ENCODE peak calls at places on chromosomes 3 and 15, in five cellular contexts. U, S, J, M and Y are unnamed samples. For H3K36me3 and H3K27me3, the result is how much of the 10 kb centered on the place peaks cover.

GRCh38 chr15:49620174-49620573 is 444 bp downstream of the FAM227B start:
- DNase-seq in U (no peak), S (no peak), J (no peak), M (no peak), Y (no peak)

GRCh38 chr3:99515-99914 is 97.0 kb upstream of the CHL1 start:
- DNase-seq in U (no peak), S (no peak), J (no peak), M (no peak), Y (no peak)

GRCh38 chr3:105334138-105334882 is 32.4 kb upstream of the ALCAM start:
- DNase-seq in U (no peak), S (no peak), J (no peak), M (no peak), Y (no peak)

GRCh38 chr3:11739123-11739522 is 95.4 kb upstream of the VGLL4 start:
- DNase-seq in U (no peak), S (no peak), J (no peak), M (no peak), Y (no peak)

GRCh38 chr3:195727596-195728195 is 6.9 kb downstream of the MUC20 start:
- DNase-seq in U (no peak), S (no peak), J (no peak), M (no peak), Y (no peak)

GRCh38 chr3:15681668-15682067 is 80.1 kb downstream of the BTD start:
- DNase-seq in U (no peak), S (no peak), J (no peak), M (no peak), Y (no peak)

GRCh38 chr3:194205675-194206133 is 69.8 kb downstream of the HES1 start:
- DNase-seq in U (no peak), S (no peak), J (no peak), M (no peak), Y (no peak)

GRCh38 chr3:120284702-120285507 is at the start of gene GPR156:
- DNase-seq in U (no peak), S (no peak), J (no peak), M (no peak), Y (no peak)

GRCh38 chr3:16415911-16416310 is 97.6 kb downstream of the RFTN1 start:
- DNase-seq in U (no peak), S (no peak), J (no peak), M (no peak), Y (no peak)

GRCh38 chr15:66504563-66505429 is at the start of the genes RPL4 and ZWILCH:
- DNase-seq in U (peak), S (peak), J (peak), M (peak), Y (peak)

GRCh38 chr3:36653095-36653494 is 111.3 kb downstream of the DCLK3 start:
- DNase-seq in U (no peak), S (peak), J (no peak), M (no peak), Y (no peak)

GRCh38 chr3:191376742-191377141 is 46.4 kb upstream of the UTS2B start:
- DNase-seq in U (peak), S (peak), J (no peak), M (no peak), Y (no peak)

GRCh38 chr3:95588473-95588872 is 1225.9 kb upstream of the EPHA6 start:
- DNase-seq in U (no peak), S (no peak), J (no peak), M (no peak), Y (no peak)

GRCh38 chr15:59691194-59691805 is 2.2 kb upstream of the BNIP2 start:
- DNase-seq in U (no peak), S (peak), J (no peak), M (no peak), Y (no peak)

GRCh38 chr3:128009952-128010846 is 42.0 kb upstream of the SEC61A1 start:
- DNase-seq in U (peak), S (no peak), J (no peak), M (no peak), Y (no peak)

GRCh38 chr3:195030791-195031321 is 240.1 kb downstream of the XXYLT1 start:
- DNase-seq in U (no peak), S (peak), J (no peak), M (no peak), Y (no peak)

GRCh38 chr3:52190294-52190841 is 7.6 kb upstream of the ALAS1 start:
- DNase-seq in U (no peak), S (no peak), J (no peak), M (peak), Y (no peak)

GRCh38 chr3:185646382-185647133 is 60.5 kb downstream of the SENP2 start:
- DNase-seq in U (no peak), S (no peak), J (no peak), M (no peak), Y (no peak)

GRCh38 chr3:185647880-185648210 is 61.8 kb downstream of the SENP2 start:
- DNase-seq in U (no peak), S (no peak), J (no peak), M (no peak), Y (no peak)

GRCh38 chr3:185647134-185647879 is 61.2 kb downstream of the SENP2 start:
- DNase-seq in U (no peak), S (no peak), J (no peak), M (no peak), Y (no peak)

GRCh38 chr3:185648396-185648795 is 62.3 kb downstream of the SENP2 start:
- DNase-seq in U (no peak), S (no peak), J (no peak), M (no peak), Y (no peak)

DNA sequence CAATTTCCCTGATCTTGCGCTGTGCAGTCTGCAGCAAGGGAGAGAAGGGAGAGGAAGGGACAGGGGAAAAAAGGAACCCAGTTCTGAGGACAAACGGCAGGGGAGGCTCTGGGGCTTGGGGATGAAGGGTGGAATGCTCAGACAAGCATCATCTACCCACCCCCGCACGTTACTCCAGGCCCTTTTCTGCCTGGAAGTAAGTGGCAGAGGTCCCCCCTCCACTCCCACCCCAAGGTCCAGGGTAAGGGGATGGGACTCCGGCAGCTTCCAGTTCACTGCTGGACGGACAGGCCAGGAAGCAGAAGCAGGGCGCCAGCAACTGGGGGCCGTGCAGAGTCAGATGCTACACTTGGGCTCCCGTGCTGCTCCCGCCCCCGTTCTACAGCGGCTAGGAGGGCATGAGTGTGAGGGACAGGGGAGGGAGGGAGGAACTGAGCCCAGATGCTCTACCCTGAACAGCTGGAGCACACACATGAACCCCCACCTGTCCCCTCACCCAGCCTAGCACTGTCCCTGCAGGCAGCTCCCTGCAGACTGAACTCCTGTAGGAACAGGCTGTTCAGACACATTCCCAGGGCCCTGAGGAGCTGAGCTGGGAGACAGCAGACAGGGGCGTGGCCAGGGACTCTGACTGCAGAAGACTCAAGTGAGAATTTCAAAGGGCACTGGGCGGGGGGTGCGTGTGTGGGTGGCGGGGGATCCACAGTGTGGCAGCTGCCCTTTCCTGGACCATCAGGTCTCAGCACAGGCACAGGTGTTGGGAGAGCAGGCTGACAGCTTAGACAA is 59.7 kb downstream of the SENP2 start:
- DNase-seq in U (no peak), S (peak), J (no peak), M (no peak), Y (no peak)
- TF ChIP-seq CTCF in U (no peak), S (no peak), J (no peak), M (no peak), Y (no peak)

GRCh38 chr3:124993462-124993861 is 58.9 kb upstream of the MUC13 start:
- DNase-seq in U (peak), S (peak), J (peak), M (no peak), Y (no peak)
- H3K36me3 ChIP-seq in U (half or more), S (half or more), J (half or more), M (under half), Y (under half)

GRCh38 chr3:77381426-77381825 is 341.5 kb downstream of the ROBO2 start:
- DNase-seq in U (no peak), S (no peak), J (no peak), M (no peak), Y (no peak)

GRCh38 chr3:77377717-77378116 is 337.8 kb downstream of the ROBO2 start:
- DNase-seq in U (no peak), S (no peak), J (no peak), M (no peak), Y (no peak)

DNA sequence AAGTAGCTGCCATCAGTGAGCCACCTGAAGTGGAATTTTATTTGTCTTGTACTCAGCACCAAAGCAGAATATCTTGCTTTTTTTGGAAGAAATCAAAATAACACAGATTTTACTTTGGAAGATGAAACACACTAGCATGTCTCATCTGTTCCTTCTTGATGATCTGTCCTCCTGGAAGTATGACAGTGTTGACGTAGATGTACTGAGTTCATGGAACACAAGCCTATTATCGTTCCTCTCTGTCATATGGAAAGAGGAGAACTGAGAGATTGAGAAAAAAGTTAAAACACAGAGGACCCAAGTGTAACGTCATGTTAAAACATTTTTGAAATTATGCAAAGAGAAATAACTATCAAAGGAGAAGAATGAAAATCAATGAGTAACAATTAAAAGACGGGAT is 340.2 kb downstream of the ROBO2 start:
- DNase-seq in U (no peak), S (no peak), J (no peak), M (no peak), Y (no peak)
- H3K27me3 ChIP-seq in U (under half), S (under half), J (under half), M (under half), Y (under half)

GRCh38 chr3:64444619-64445317 is 219.5 kb upstream of the PRICKLE2 start:
- DNase-seq in U (no peak), S (no peak), J (no peak), M (no peak), Y (no peak)
- TF ChIP-seq CTCF in U (peak), S (peak), J (no peak), M (no peak), Y (no peak)

DNA sequence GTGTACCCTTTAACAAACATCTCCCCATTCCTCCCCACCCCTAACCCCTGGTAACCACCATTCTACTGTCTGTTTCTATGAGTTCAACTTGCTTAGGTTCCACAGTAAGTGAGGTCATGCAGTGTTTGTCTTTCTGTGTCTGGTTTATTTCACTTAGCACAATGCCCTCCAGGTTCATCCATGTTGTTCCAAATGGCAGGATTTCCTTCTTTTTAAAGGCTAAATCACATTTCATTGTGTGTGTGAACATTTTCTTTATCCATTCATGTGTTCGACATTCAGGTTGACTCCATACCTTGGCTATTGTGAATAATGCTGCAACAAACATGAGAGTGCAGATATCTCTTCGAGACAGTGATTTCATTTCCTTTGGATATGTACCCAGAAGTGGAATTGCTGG is 62.7 kb downstream of the TJP1 start:
- DNase-seq in U (no peak), S (no peak), J (no peak), M (no peak), Y (no peak)
- H3K36me3 ChIP-seq in U (under half), S (under half), J (half or more), M (under half), Y (under half)